ENCODE peak calls at places on chromosomes 13 and 19, in eight cellular contexts. X is gastrocnemius medialis; K is astrocyte of the cerebellum; G is activated CD4-positive, alpha-beta T cell treated with anti-CD3 and anti-CD28 coated beads, Interleukin-2, amount 50 U/mL, for 1 hour; L is A673; W is stimulated activated CD4-positive, alpha-beta T cell treated with anti-CD3 and anti-CD28 coated beads, Interleukin-2, amount 100 ng/mL, for 4 hours; I is fibroblast of the aortic adventitia; V is activated gamma-delta T cell treated with Interleukin-2 at 50 U/mL for 16 hours. Q is an unnamed sample.

GRCh38 chr13:100512422-100512821 is 76.2 kb downstream of the GGACT start:
- DNase-seq in X (no peak), K (no peak), G (no peak), L (no peak), W (no peak), I (no peak), V (no peak), Q (no peak)

GRCh38 chr13:112997188-112998135 is 28.4 kb downstream of the MCF2L start:
- DNase-seq in X (no peak), K (no peak), G (no peak), L (no peak), W (no peak), I (no peak), V (no peak), Q (no peak)

GRCh38 chr13:74886496-74886895 is 595.5 kb downstream of the TBC1D4 start:
- DNase-seq in X (no peak), K (peak; percentile 42), G (no peak), L (no peak), W (no peak), I (peak; percentile 27), V (no peak), Q (no peak)

GRCh38 chr13:110575322-110576069 is 14.0 kb upstream of the RAB20 start:
- DNase-seq in X (peak; percentile 23), K (no peak), G (no peak), L (no peak), W (no peak), I (peak; percentile 58), V (no peak), Q (no peak)

GRCh38 chr19:48637948-48638830 is 1.0 kb upstream of the DBP start:
- DNase-seq in X (peak; percentile 90), K (peak; percentile 84), G (peak; percentile 80), L (peak; percentile 96), W (peak; percentile 80), I (peak; percentile 98), V (peak; percentile 78), Q (peak; percentile 87)

GRCh38 chr19:15421726-15422260 is 3.0 kb upstream of the AKAP8L start:
- DNase-seq in X (peak; percentile 46), K (no peak), G (no peak), L (no peak), W (no peak), I (no peak), V (no peak), Q (no peak)

GRCh38 chr19:55353803-55354697 is 469 bp downstream of the COX6B2 start:
- DNase-seq in X (peak; percentile 36), K (no peak), G (peak; percentile 70), L (peak; percentile 73), W (peak; percentile 38), I (peak; percentile 39), V (peak; percentile 46), Q (peak; percentile 40)

GRCh38 chr13:42549555-42549941 is 24.4 kb upstream of the TNFSF11 start:
- DNase-seq in X (no peak), K (no peak), G (no peak), L (no peak), W (no peak), I (no peak), V (no peak), Q (no peak)

GRCh38 chr19:33249740-33250366 is 24.2 kb upstream of the SLC7A10 start:
- DNase-seq in X (no peak), K (no peak), G (no peak), L (no peak), W (no peak), I (no peak), V (no peak), Q (no peak)

GRCh38 chr13:59531571-59532091 is 632.1 kb downstream of the DIAPH3 start:
- DNase-seq in X (peak; percentile 46), K (peak; percentile 89), G (no peak), L (peak; percentile 91), W (no peak), I (peak; percentile 83), V (peak; percentile 5), Q (peak; percentile 82)

GRCh38 chr13:59696229-59696628 is 467.5 kb downstream of the DIAPH3 start:
- DNase-seq in X (no peak), K (no peak), G (no peak), L (no peak), W (no peak), I (no peak), V (no peak), Q (no peak)

Q was measured in tibial artery.